ENCODE peak calls at places on chromosomes 1 and 21, in nine cellular contexts. One of them, this sample, is unnamed.

GRCh38 chr1:207366022-207366421 is 44.5 kb downstream of the CD55 start:
- DNase-seq in BJ: no peak
- DNase-seq in astrocyte of the spinal cord: no peak
- DNase-seq in AG04449: no peak
- DNase-seq in cardiac muscle cell: no peak
- DNase-seq in adrenal gland: no peak
- DNase-seq in H9: no peak
- DNase-seq in breast epithelium: no peak
- DNase-seq in kidney epithelial cell: no peak
- DNase-seq in this sample: no peak

GRCh38 chr1:245946905-245947304 is 560.2 kb downstream of the SMYD3 start:
- DNase-seq in astrocyte of the spinal cord: no peak
- DNase-seq in breast epithelium: no peak
- DNase-seq in adrenal gland: peak
- DNase-seq in H9: no peak
- DNase-seq in AG04449: no peak
- DNase-seq in cardiac muscle cell: peak
- DNase-seq in kidney epithelial cell: no peak
- DNase-seq in BJ: no peak
- DNase-seq in this sample: no peak

GRCh38 chr21:42878678-42878992 is 704 bp downstream of the WDR4 start:
- DNase-seq in H9: no peak
- DNase-seq in kidney epithelial cell: no peak
- DNase-seq in cardiac muscle cell: no peak
- DNase-seq in BJ: no peak
- DNase-seq in astrocyte of the spinal cord: no peak
- DNase-seq in breast epithelium: no peak
- DNase-seq in adrenal gland: no peak
- DNase-seq in AG04449: no peak
- DNase-seq in this sample: no peak

GRCh38 chr1:101025283-101025679 is 303 bp downstream of the DPH5 start:
- DNase-seq in breast epithelium: no peak
- DNase-seq in cardiac muscle cell: peak
- DNase-seq in kidney epithelial cell: no peak
- DNase-seq in BJ: no peak
- DNase-seq in H9: peak
- DNase-seq in astrocyte of the spinal cord: no peak
- DNase-seq in adrenal gland: no peak
- DNase-seq in AG04449: no peak
- DNase-seq in this sample: no peak

GRCh38 chr1:109792056-109792831 is 28.5 kb upstream of the EPS8L3 start:
- DNase-seq in adrenal gland: peak
- DNase-seq in kidney epithelial cell: peak
- DNase-seq in AG04449: peak
- DNase-seq in astrocyte of the spinal cord: peak
- DNase-seq in H9: peak
- DNase-seq in cardiac muscle cell: peak
- DNase-seq in BJ: peak
- DNase-seq in breast epithelium: peak
- DNase-seq in this sample: peak

GRCh38 chr1:2408456-2408855 is 3.9 kb downstream of the PEX10 start:
- DNase-seq in kidney epithelial cell: no peak
- DNase-seq in H9: no peak
- DNase-seq in astrocyte of the spinal cord: no peak
- DNase-seq in cardiac muscle cell: no peak
- DNase-seq in adrenal gland: no peak
- DNase-seq in BJ: no peak
- DNase-seq in breast epithelium: no peak
- DNase-seq in AG04449: no peak
- DNase-seq in this sample: no peak

GRCh38 chr1:33096358-33097005 is 15.5 kb downstream of the AZIN2 start:
- DNase-seq in astrocyte of the spinal cord: peak
- DNase-seq in AG04449: no peak
- DNase-seq in cardiac muscle cell: peak
- DNase-seq in breast epithelium: no peak
- DNase-seq in H9: no peak
- DNase-seq in adrenal gland: peak
- DNase-seq in kidney epithelial cell: no peak
- DNase-seq in BJ: no peak
- DNase-seq in this sample: no peak

GRCh38 chr1:219927298-219927955 is 930 bp downstream of the SLC30A10 start:
- DNase-seq in AG04449: no peak
- DNase-seq in adrenal gland: no peak
- DNase-seq in astrocyte of the spinal cord: no peak
- DNase-seq in BJ: no peak
- DNase-seq in breast epithelium: no peak
- DNase-seq in H9: no peak
- DNase-seq in cardiac muscle cell: no peak
- DNase-seq in kidney epithelial cell: no peak
- DNase-seq in this sample: no peak

GRCh38 chr1:46062651-46063319 is 69.6 kb downstream of the PIK3R3 start:
- DNase-seq in adrenal gland: no peak
- DNase-seq in BJ: no peak
- DNase-seq in AG04449: no peak
- DNase-seq in cardiac muscle cell: no peak
- DNase-seq in H9: no peak
- DNase-seq in kidney epithelial cell: no peak
- DNase-seq in breast epithelium: no peak
- DNase-seq in astrocyte of the spinal cord: peak
- DNase-seq in this sample: no peak

GRCh38 chr1:115322631-115323030 is 15.4 kb downstream of the NGF start:
- DNase-seq in kidney epithelial cell: no peak
- DNase-seq in astrocyte of the spinal cord: peak
- DNase-seq in BJ: no peak
- DNase-seq in adrenal gland: no peak
- DNase-seq in AG04449: no peak
- DNase-seq in breast epithelium: no peak
- DNase-seq in cardiac muscle cell: no peak
- DNase-seq in H9: no peak
- DNase-seq in this sample: no peak

GRCh38 chr1:12552111-12552888 is 65.7 kb downstream of the DHRS3 start:
- DNase-seq in breast epithelium: no peak
- DNase-seq in BJ: no peak
- DNase-seq in astrocyte of the spinal cord: no peak
- DNase-seq in adrenal gland: no peak
- DNase-seq in cardiac muscle cell: no peak
- DNase-seq in kidney epithelial cell: no peak
- DNase-seq in H9: no peak
- DNase-seq in AG04449: no peak
- DNase-seq in this sample: no peak

GRCh38 chr1:7786785-7787184 is 2.7 kb downstream of the PER3 start:
- DNase-seq in AG04449: no peak
- DNase-seq in BJ: no peak
- DNase-seq in H9: no peak
- DNase-seq in kidney epithelial cell: no peak
- DNase-seq in adrenal gland: no peak
- DNase-seq in cardiac muscle cell: no peak
- DNase-seq in breast epithelium: no peak
- DNase-seq in astrocyte of the spinal cord: no peak
- DNase-seq in this sample: no peak

GRCh38 chr1:111195002-111195684 is 5.3 kb downstream of the DENND2D start:
- DNase-seq in adrenal gland: no peak
- DNase-seq in cardiac muscle cell: no peak
- DNase-seq in breast epithelium: no peak
- DNase-seq in H9: no peak
- DNase-seq in AG04449: no peak
- DNase-seq in astrocyte of the spinal cord: no peak
- DNase-seq in kidney epithelial cell: no peak
- DNase-seq in BJ: no peak
- DNase-seq in this sample: no peak

GRCh38 chr1:178774263-178774662 is 49.2 kb downstream of the RALGPS2 start:
- DNase-seq in H9: no peak
- DNase-seq in BJ: no peak
- DNase-seq in AG04449: no peak
- DNase-seq in cardiac muscle cell: peak
- DNase-seq in adrenal gland: no peak
- DNase-seq in kidney epithelial cell: no peak
- DNase-seq in breast epithelium: no peak
- DNase-seq in astrocyte of the spinal cord: peak
- DNase-seq in this sample: no peak

GRCh38 chr1:113895961-113896360 is 8.6 kb upstream of the BCL2L15 start:
- DNase-seq in adrenal gland: no peak
- DNase-seq in AG04449: no peak
- DNase-seq in cardiac muscle cell: no peak
- DNase-seq in astrocyte of the spinal cord: peak
- DNase-seq in BJ: no peak
- DNase-seq in kidney epithelial cell: no peak
- DNase-seq in breast epithelium: no peak
- DNase-seq in H9: no peak
- DNase-seq in this sample: no peak

GRCh38 chr1:167775178-167775577 is 53.4 kb downstream of the MPZL1 start:
- DNase-seq in H9: no peak
- DNase-seq in kidney epithelial cell: no peak
- DNase-seq in AG04449: no peak
- DNase-seq in adrenal gland: no peak
- DNase-seq in cardiac muscle cell: peak
- DNase-seq in breast epithelium: no peak
- DNase-seq in astrocyte of the spinal cord: peak
- DNase-seq in BJ: no peak
- DNase-seq in this sample: no peak

GRCh38 chr1:223794040-223794880 is 51.5 kb downstream of the TP53BP2 start:
- DNase-seq in astrocyte of the spinal cord: no peak
- DNase-seq in AG04449: no peak
- DNase-seq in kidney epithelial cell: no peak
- DNase-seq in cardiac muscle cell: peak
- DNase-seq in breast epithelium: no peak
- DNase-seq in H9: no peak
- DNase-seq in adrenal gland: no peak
- DNase-seq in BJ: no peak
- DNase-seq in this sample: no peak

GRCh38 chr1:240030236-240030635 is 61.4 kb upstream of the FMN2 start:
- DNase-seq in astrocyte of the spinal cord: peak
- DNase-seq in adrenal gland: no peak
- DNase-seq in kidney epithelial cell: no peak
- DNase-seq in H9: no peak
- DNase-seq in AG04449: peak
- DNase-seq in BJ: peak
- DNase-seq in cardiac muscle cell: peak
- DNase-seq in breast epithelium: no peak
- DNase-seq in this sample: no peak

GRCh38 chr1:942864-943533 is 16.1 kb downstream of the NOC2L start:
- DNase-seq in cardiac muscle cell: peak
- DNase-seq in astrocyte of the spinal cord: peak
- DNase-seq in adrenal gland: no peak
- DNase-seq in BJ: no peak
- DNase-seq in H9: no peak
- DNase-seq in kidney epithelial cell: no peak
- DNase-seq in AG04449: no peak
- DNase-seq in breast epithelium: no peak
- DNase-seq in this sample: no peak

GRCh38 chr1:59178339-59178744 is 118.6 kb upstream of the FGGY start:
- DNase-seq in cardiac muscle cell: no peak
- DNase-seq in BJ: no peak
- DNase-seq in H9: no peak
- DNase-seq in AG04449: no peak
- DNase-seq in astrocyte of the spinal cord: peak
- DNase-seq in breast epithelium: no peak
- DNase-seq in kidney epithelial cell: no peak
- DNase-seq in adrenal gland: peak
- DNase-seq in this sample: no peak

GRCh38 chr1:26035203-26035958 is 10.5 kb downstream of the SLC30A2 start:
- DNase-seq in H9: peak
- DNase-seq in cardiac muscle cell: peak
- DNase-seq in kidney epithelial cell: peak
- DNase-seq in breast epithelium: peak
- DNase-seq in BJ: no peak
- DNase-seq in adrenal gland: peak
- DNase-seq in astrocyte of the spinal cord: peak
- DNase-seq in AG04449: no peak
- DNase-seq in this sample: peak
- TF ChIP-seq CTCF in H9: no peak
- TF ChIP-seq CTCF in cardiac muscle cell: no peak
- TF ChIP-seq CTCF in kidney epithelial cell: peak
- TF ChIP-seq CTCF in breast epithelium: no peak
- TF ChIP-seq CTCF in BJ: no peak
- TF ChIP-seq CTCF in adrenal gland: no peak
- TF ChIP-seq CTCF in astrocyte of the spinal cord: no peak
- TF ChIP-seq CTCF in AG04449: no peak
- TF ChIP-seq CTCF in this sample: no peak

GRCh38 chr1:38208720-38209632 is 162.4 kb upstream of the POU3F1 start:
- DNase-seq in AG04449: no peak
- DNase-seq in H9: no peak
- DNase-seq in kidney epithelial cell: no peak
- DNase-seq in astrocyte of the spinal cord: no peak
- DNase-seq in adrenal gland: no peak
- DNase-seq in breast epithelium: no peak
- DNase-seq in BJ: no peak
- DNase-seq in cardiac muscle cell: peak
- DNase-seq in this sample: no peak
- TF ChIP-seq CTCF in AG04449: no peak
- TF ChIP-seq CTCF in H9: peak
- TF ChIP-seq CTCF in kidney epithelial cell: no peak
- TF ChIP-seq CTCF in astrocyte of the spinal cord: no peak
- TF ChIP-seq CTCF in adrenal gland: no peak
- TF ChIP-seq CTCF in breast epithelium: no peak
- TF ChIP-seq CTCF in BJ: no peak
- TF ChIP-seq CTCF in cardiac muscle cell: no peak
- TF ChIP-seq CTCF in this sample: no peak

DNA sequence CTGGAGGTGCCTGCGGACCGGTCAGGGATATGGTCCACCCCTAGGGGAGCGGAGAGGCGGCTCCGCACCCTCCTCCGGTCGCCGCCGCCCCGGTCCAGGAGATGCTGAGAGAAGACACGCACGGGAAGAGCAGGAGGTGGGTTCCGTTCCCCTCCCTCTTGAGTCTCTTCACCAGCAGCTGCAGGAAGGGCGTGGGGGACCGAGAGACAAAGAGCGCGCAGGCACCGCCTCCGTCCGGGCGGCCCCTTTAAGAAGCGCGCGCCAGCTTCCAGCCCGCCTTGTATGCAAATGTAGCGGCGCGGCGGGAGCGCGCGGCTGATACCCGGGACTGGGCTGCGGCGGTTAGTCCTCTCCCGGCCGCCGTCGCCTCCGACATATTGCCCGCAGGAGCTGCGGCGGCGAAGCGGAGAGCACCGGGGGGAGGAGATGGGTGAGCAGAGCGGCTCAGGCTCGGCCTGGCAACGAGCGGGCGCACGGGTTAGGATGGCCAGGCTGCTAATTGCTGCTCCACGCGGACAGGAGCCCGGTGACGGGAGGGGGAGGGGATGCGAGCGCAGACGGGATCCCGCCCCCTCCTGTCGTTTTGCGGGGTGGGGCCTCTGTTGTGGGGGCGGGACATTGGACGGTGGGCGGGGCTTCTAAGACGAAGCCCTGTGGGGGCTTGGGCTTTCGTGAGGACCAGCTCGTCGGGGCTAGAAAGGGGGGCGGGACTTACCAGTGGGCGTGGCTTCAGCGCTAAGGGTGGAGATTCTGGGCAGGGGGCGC is at the start of gene TMEM39B:
- DNase-seq in H9: peak
- DNase-seq in kidney epithelial cell: peak
- DNase-seq in AG04449: no peak
- DNase-seq in breast epithelium: peak
- DNase-seq in astrocyte of the spinal cord: peak
- DNase-seq in cardiac muscle cell: peak
- DNase-seq in BJ: peak
- DNase-seq in adrenal gland: peak
- DNase-seq in this sample: peak
- TF ChIP-seq CTCF in H9: no peak
- TF ChIP-seq CTCF in kidney epithelial cell: no peak
- TF ChIP-seq CTCF in AG04449: no peak
- TF ChIP-seq CTCF in breast epithelium: no peak
- TF ChIP-seq CTCF in astrocyte of the spinal cord: peak
- TF ChIP-seq CTCF in cardiac muscle cell: peak
- TF ChIP-seq CTCF in BJ: no peak
- TF ChIP-seq CTCF in adrenal gland: peak
- TF ChIP-seq CTCF in this sample: peak

GRCh38 chr21:25421327-25422028 is 185.8 kb downstream of the MRPL39 start:
- DNase-seq in kidney epithelial cell: peak
- DNase-seq in breast epithelium: no peak
- DNase-seq in astrocyte of the spinal cord: peak
- DNase-seq in adrenal gland: no peak
- DNase-seq in AG04449: no peak
- DNase-seq in H9: peak
- DNase-seq in BJ: no peak
- DNase-seq in cardiac muscle cell: peak
- DNase-seq in this sample: peak
- TF ChIP-seq CTCF in kidney epithelial cell: peak
- TF ChIP-seq CTCF in breast epithelium: no peak
- TF ChIP-seq CTCF in astrocyte of the spinal cord: peak
- TF ChIP-seq CTCF in adrenal gland: peak
- TF ChIP-seq CTCF in AG04449: peak
- TF ChIP-seq CTCF in H9: peak
- TF ChIP-seq CTCF in BJ: peak
- TF ChIP-seq CTCF in cardiac muscle cell: peak
- TF ChIP-seq CTCF in this sample: peak

This sample was measured in AG09319.